ENCODE peak calls at places on chromosome 6, in eight cellular contexts. W, R, M, H, L, V, X and I are unnamed samples.

GRCh38 chr6:37324131-37325033 is 29.4 kb upstream of the RNF8 start:
- DNase-seq in W (no peak), R (no peak), M (no peak), H (no peak), L (no peak), V (no peak), X (no peak), I (no peak)

GRCh38 chr6:3453410-3453809 is 3.4 kb downstream of the SLC22A23 start:
- DNase-seq in W (no peak), R (no peak), M (no peak), H (no peak), L (no peak), V (no peak), X (no peak), I (no peak)

GRCh38 chr6:14452567-14453527 is 335.3 kb downstream of the CD83 start:
- DNase-seq in W (no peak), R (peak; percentile 61), M (no peak), H (no peak), L (no peak), V (no peak), X (no peak), I (no peak)

GRCh38 chr6:16654703-16655102 is 106.6 kb downstream of the ATXN1 start:
- DNase-seq in W (no peak), R (no peak), M (no peak), H (no peak), L (no peak), V (no peak), X (no peak), I (no peak)

GRCh38 chr6:131868836-131869235 is 61.0 kb downstream of the ENPP1 start:
- DNase-seq in W (no peak), R (no peak), M (no peak), H (no peak), L (no peak), V (no peak), X (no peak), I (no peak)

GRCh38 chr6:14310955-14311354 is 193.4 kb downstream of the CD83 start:
- DNase-seq in W (no peak), R (no peak), M (no peak), H (peak; percentile 63), L (no peak), V (no peak), X (no peak), I (no peak)

GRCh38 chr6:148166339-148166949 is 176.2 kb upstream of the SASH1 start:
- DNase-seq in W (no peak), R (no peak), M (peak; percentile 42), H (no peak), L (no peak), V (no peak), X (no peak), I (no peak)

GRCh38 chr6:17156112-17156921 is 54.5 kb downstream of the STMND1 start:
- DNase-seq in W (no peak), R (peak; percentile 67), M (peak; percentile 94), H (no peak), L (peak; percentile 74), V (peak; percentile 19), X (peak; percentile 53), I (peak; percentile 48)

GRCh38 chr6:98947411-98948292 is at the start of gene FBXL4:
- DNase-seq in W (peak; percentile 90), R (peak; percentile 86), M (peak; percentile 52), H (peak; percentile 91), L (peak; percentile 76), V (peak; percentile 86), X (peak; percentile 74), I (peak; percentile 73)

GRCh38 chr6:41200296-41200900 is 551 bp downstream of the TREML2 start:
- DNase-seq in W (no peak), R (peak; percentile 78), M (peak; percentile 26), H (peak; percentile 65), L (peak; percentile 66), V (no peak), X (peak; percentile 61), I (peak; percentile 61)

GRCh38 chr6:27280064-27280539 is 32.0 kb downstream of the POM121L2 start:
- DNase-seq in W (no peak), R (no peak), M (no peak), H (no peak), L (no peak), V (no peak), X (no peak), I (no peak)

GRCh38 chr6:135382182-135382628 is 115.3 kb downstream of the AHI1 start:
- DNase-seq in W (no peak), R (no peak), M (no peak), H (no peak), L (no peak), V (no peak), X (no peak), I (no peak)

GRCh38 chr6:53765270-53765669 is 29.5 kb upstream of the LRRC1 start:
- DNase-seq in W (no peak), R (no peak), M (no peak), H (no peak), L (no peak), V (no peak), X (no peak), I (no peak)

GRCh38 chr6:100905067-100905466 is 23.9 kb upstream of the ASCC3 start:
- DNase-seq in W (no peak), R (no peak), M (no peak), H (no peak), L (no peak), V (no peak), X (no peak), I (no peak)

GRCh38 chr6:37049990-37050853 is 44.8 kb downstream of the FGD2 start:
- DNase-seq in W (peak; percentile 89), R (peak; percentile 68), M (no peak), H (peak; percentile 91), L (peak; percentile 71), V (peak; percentile 67), X (peak; percentile 85), I (peak; percentile 58)

GRCh38 chr6:118206221-118206620 is 299.2 kb downstream of the SLC35F1 start:
- DNase-seq in W (no peak), R (no peak), M (no peak), H (no peak), L (no peak), V (no peak), X (no peak), I (no peak)

GRCh38 chr6:76682842-76683241 is 610.4 kb upstream of the IMPG1 start:
- DNase-seq in W (no peak), R (no peak), M (no peak), H (no peak), L (no peak), V (no peak), X (no peak), I (no peak)

GRCh38 chr6:26240157-26240980 is 124.6 kb upstream of the BTN3A2 start:
- DNase-seq in W (peak; percentile 69), R (peak; percentile 82), M (peak; percentile 48), H (peak; percentile 66), L (peak; percentile 70), V (peak; percentile 41), X (peak; percentile 69), I (peak; percentile 65)

GRCh38 chr6:41257369-41258195 is 28.9 kb downstream of the TREM1 start:
- DNase-seq in W (no peak), R (no peak), M (peak; percentile 31), H (no peak), L (no peak), V (no peak), X (no peak), I (no peak)

GRCh38 chr6:147972436-147972835 is 370.2 kb upstream of the SASH1 start:
- DNase-seq in W (no peak), R (no peak), M (no peak), H (no peak), L (no peak), V (no peak), X (no peak), I (no peak)

GRCh38 chr6:96760153-96760687 is 77.1 kb downstream of the GPR63 start:
- DNase-seq in W (no peak), R (no peak), M (no peak), H (no peak), L (no peak), V (no peak), X (no peak), I (no peak)

GRCh38 chr6:78302411-78302810 is 564.9 kb upstream of the IRAK1BP1 start:
- DNase-seq in W (no peak), R (no peak), M (no peak), H (no peak), L (no peak), V (no peak), X (no peak), I (no peak)

GRCh38 chr6:11264100-11264499 is 31.6 kb upstream of the NEDD9 start:
- DNase-seq in W (no peak), R (no peak), M (no peak), H (no peak), L (no peak), V (no peak), X (no peak), I (no peak)
- TF ChIP-seq CTCF in W (no peak), R (no peak), M (no peak), H (no peak), L (no peak), V (no peak), X (no peak), I (no peak)

GRCh38 chr6:116847234-116847633 is 18.4 kb upstream of the GPRC6A start:
- DNase-seq in W (no peak), R (no peak), M (no peak), H (no peak), L (no peak), V (no peak), X (no peak), I (no peak)

GRCh38 chr6:116840091-116840490 is 11.2 kb upstream of the GPRC6A start:
- DNase-seq in W (no peak), R (no peak), M (no peak), H (no peak), L (no peak), V (no peak), X (no peak), I (no peak)

GRCh38 chr6:116836943-116837342 is 8.1 kb upstream of the GPRC6A start:
- DNase-seq in W (no peak), R (no peak), M (no peak), H (no peak), L (no peak), V (no peak), X (no peak), I (no peak)

GRCh38 chr6:116842374-116842947 is 13.6 kb upstream of the GPRC6A start:
- DNase-seq in W (no peak), R (no peak), M (no peak), H (no peak), L (no peak), V (no peak), X (no peak), I (no peak)
- H3K27ac ChIP-seq in W (no peak overlapping the region), R (no peak overlapping the region), M (no peak overlapping the region), H (no peak overlapping the region), L (no peak overlapping the region), V (no peak overlapping the region), X (no peak overlapping the region), I (no peak overlapping the region)

DNA sequence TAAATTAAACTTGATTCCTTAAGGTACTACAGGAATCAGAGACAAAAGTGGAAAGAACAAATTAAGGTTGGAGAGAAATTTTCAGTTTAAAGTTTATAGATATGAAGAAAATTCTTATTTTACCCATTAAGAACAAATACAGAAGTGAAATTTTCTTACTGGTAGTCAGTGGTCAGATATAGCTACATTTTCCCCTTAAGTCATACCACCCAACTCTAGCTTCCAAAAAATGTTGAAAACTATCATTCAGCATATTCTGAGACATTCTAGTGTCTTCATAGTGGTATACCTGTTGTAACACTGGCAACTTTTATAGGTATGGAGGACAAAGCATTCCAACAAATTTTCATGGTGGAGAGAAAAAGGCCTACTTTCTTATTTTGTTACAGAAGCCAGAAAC is 15.6 kb upstream of the SUMO4 start:
- DNase-seq in W (no peak), R (no peak), M (no peak), H (no peak), L (no peak), V (no peak), X (no peak), I (no peak)
- H3K9me3 ChIP-seq in W (no peaks in the 10 kb centered on the region), R (no peaks in the 10 kb centered on the region), M (no peaks in the 10 kb centered on the region), H (no peaks in the 10 kb centered on the region), L (no peaks in the 10 kb centered on the region), V (no peaks in the 10 kb centered on the region), X (no peaks in the 10 kb centered on the region), I (no peaks in the 10 kb centered on the region)

GRCh38 chr6:35728663-35729348 is 8.0 kb upstream of the ARMC12 start:
- DNase-seq in W (peak; percentile 77), R (peak; percentile 72), M (no peak), H (peak; percentile 82), L (no peak), V (peak; percentile 65), X (peak; percentile 70), I (no peak)
- TF ChIP-seq CTCF in W (no peak), R (no peak), M (no peak), H (no peak), L (no peak), V (no peak), X (peak; percentile 20), I (peak; percentile 15)